ENCODE peak calls at places on chromosomes 6 and 20, in nine cellular contexts. S is epithelial cell of proximal tubule, V is cardiac fibroblast, Z is fibroblast of mammary gland, N is fibroblast of lung, H is GM13977, R is retinal pigment epithelial cell, G is left lung, J is bronchial epithelial cell. P is an unnamed sample.

GRCh38 chr6:127880452-127880851 is 20.4 kb downstream of the THEMIS start:
- DNase-seq in S (no peak), V (no peak), Z (no peak), N (peak), H (no peak), R (no peak), G (no peak), J (no peak), P (no peak)

GRCh38 chr6:128168244-128168643 is 267.4 kb upstream of the THEMIS start:
- DNase-seq in S (no peak), V (no peak), Z (peak), N (peak), H (no peak), R (no peak), G (no peak), J (peak), P (no peak)

GRCh38 chr20:2799688-2800589 is 488 bp downstream of the CPXM1 start:
- DNase-seq in S (no peak), V (no peak), Z (peak), N (peak), H (peak), R (no peak), G (no peak), J (no peak), P (no peak)

GRCh38 chr6:37630281-37630799 is 67.3 kb downstream of the MDGA1 start:
- DNase-seq in S (peak), V (peak), Z (peak), N (peak), H (no peak), R (peak), G (peak), J (peak), P (peak)

GRCh38 chr20:35001596-35002362 is 46.1 kb downstream of the MYH7B start:
- DNase-seq in S (no peak), V (no peak), Z (no peak), N (no peak), H (no peak), R (no peak), G (no peak), J (no peak), P (no peak)

GRCh38 chr6:44685213-44685612 is 297.7 kb downstream of the CDC5L start:
- DNase-seq in S (no peak), V (no peak), Z (no peak), N (no peak), H (no peak), R (no peak), G (no peak), J (peak), P (no peak)

GRCh38 chr6:68447112-68447511 is 188.0 kb upstream of the ADGRB3 start:
- DNase-seq in S (no peak), V (no peak), Z (no peak), N (no peak), H (no peak), R (no peak), G (no peak), J (no peak), P (no peak)

GRCh38 chr6:15793288-15793687 is 130.5 kb upstream of the DTNBP1 start:
- DNase-seq in S (no peak), V (no peak), Z (peak), N (peak), H (no peak), R (no peak), G (no peak), J (peak), P (no peak)

GRCh38 chr6:111661541-111662041 is 55.9 kb upstream of the TRAF3IP2 start:
- DNase-seq in S (no peak), V (no peak), Z (no peak), N (no peak), H (no peak), R (no peak), G (peak), J (no peak), P (no peak)

GRCh38 chr20:11790047-11790446 is 127.6 kb upstream of the BTBD3 start:
- DNase-seq in S (no peak), V (no peak), Z (no peak), N (no peak), H (no peak), R (no peak), G (no peak), J (no peak), P (no peak)

GRCh38 chr6:113486172-113486571 is 371.0 kb upstream of the MARCKS start:
- DNase-seq in S (no peak), V (no peak), Z (no peak), N (no peak), H (no peak), R (no peak), G (no peak), J (peak), P (no peak)

GRCh38 chr6:164039954-164040375 is 625.4 kb downstream of the QKI start:
- DNase-seq in S (no peak), V (peak), Z (peak), N (no peak), H (no peak), R (no peak), G (peak), J (no peak), P (no peak)

GRCh38 chr20:32191873-32192272 is 15.7 kb downstream of the PLAGL2 start:
- DNase-seq in S (no peak), V (peak), Z (no peak), N (peak), H (no peak), R (no peak), G (no peak), J (no peak), P (no peak)

GRCh38 chr6:144661101-144661806 is 376.1 kb downstream of the UTRN start:
- DNase-seq in S (peak), V (no peak), Z (peak), N (peak), H (no peak), R (no peak), G (no peak), J (peak), P (peak)

GRCh38 chr20:56566621-56567020 is 33.6 kb downstream of the FAM209B start:
- DNase-seq in S (no peak), V (no peak), Z (no peak), N (no peak), H (no peak), R (peak), G (no peak), J (peak), P (no peak)

GRCh38 chr20:35088231-35088794 is 4.3 kb downstream of the TRPC4AP start:
- DNase-seq in S (no peak), V (peak), Z (no peak), N (peak), H (no peak), R (no peak), G (no peak), J (peak), P (no peak)

DNA sequence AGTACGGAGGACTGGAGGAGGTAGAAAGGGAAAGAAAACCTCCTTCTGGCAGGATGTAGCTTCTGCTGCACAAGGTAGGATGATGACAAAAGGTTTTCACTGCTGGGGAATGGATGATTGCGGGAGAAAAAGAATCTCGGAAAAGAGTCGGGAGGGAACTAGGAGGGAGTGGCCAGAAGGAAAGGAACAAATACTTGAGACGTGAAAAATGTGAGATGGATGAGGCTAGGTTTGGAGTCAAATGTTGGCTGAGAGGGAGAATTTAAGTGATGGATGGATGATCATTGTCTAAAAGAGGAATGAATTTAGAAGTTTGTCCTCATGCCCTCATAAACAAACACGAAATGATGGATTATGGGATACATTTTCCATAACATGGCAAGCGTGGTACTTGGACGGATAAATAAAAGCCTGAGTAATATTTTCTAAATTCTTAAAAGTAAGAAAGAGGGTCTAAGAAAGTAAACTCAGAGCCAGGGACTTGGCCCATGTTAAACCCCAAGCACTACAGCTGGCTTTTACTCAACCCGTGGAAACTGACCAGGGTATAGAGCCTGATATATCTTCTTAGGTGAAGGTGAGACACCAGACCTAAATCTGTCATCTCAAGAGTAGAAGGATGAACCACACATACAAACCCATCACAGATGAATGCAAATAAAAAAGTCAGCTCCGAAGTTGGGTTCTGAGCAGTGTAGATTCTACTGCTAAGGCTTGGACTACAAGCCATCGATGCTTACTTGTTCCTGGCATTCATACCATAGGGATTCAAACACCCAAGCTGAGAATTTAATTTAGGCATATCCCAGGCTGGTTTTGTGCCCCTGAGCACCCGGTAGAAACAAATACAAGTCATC is 72.4 kb downstream of the HFE start:
- DNase-seq in S (no peak), V (peak), Z (peak), N (peak), H (no peak), R (no peak), G (no peak), J (no peak), P (no peak)
- TF ChIP-seq CTCF in S (no peak), V (no peak), Z (no peak), N (no peak), H (no peak), R (no peak), G (no peak), J (no peak), P (no peak)

GRCh38 chr20:44247676-44248419 is 740 bp downstream of the GDAP1L1 start:
- DNase-seq in S (no peak), V (peak), Z (peak), N (peak), H (peak), R (peak), G (no peak), J (peak), P (no peak)
- TF ChIP-seq CTCF in S (peak), V (peak), Z (peak), N (peak), H (peak), R (peak), G (no peak), J (peak), P (peak)

GRCh38 chr6:166152660-166153059 is 15.0 kb downstream of the TBXT start:
- DNase-seq in S (no peak), V (no peak), Z (no peak), N (no peak), H (no peak), R (no peak), G (no peak), J (no peak), P (no peak)

GRCh38 chr6:166157930-166158617 is 9.6 kb downstream of the TBXT start:
- DNase-seq in S (no peak), V (no peak), Z (no peak), N (no peak), H (no peak), R (no peak), G (no peak), J (no peak), P (no peak)

GRCh38 chr6:166151798-166152197 is 15.9 kb downstream of the TBXT start:
- DNase-seq in S (no peak), V (no peak), Z (no peak), N (no peak), H (no peak), R (no peak), G (no peak), J (no peak), P (no peak)

GRCh38 chr6:166162599-166163342 is 4.9 kb downstream of the TBXT start:
- DNase-seq in S (no peak), V (no peak), Z (no peak), N (no peak), H (peak), R (no peak), G (no peak), J (no peak), P (no peak)

GRCh38 chr6:166156942-166157341 is 10.7 kb downstream of the TBXT start:
- DNase-seq in S (no peak), V (peak), Z (peak), N (no peak), H (no peak), R (no peak), G (no peak), J (no peak), P (no peak)
- TF ChIP-seq CTCF in S (peak), V (peak), Z (peak), N (peak), H (no peak), R (peak), G (no peak), J (no peak), P (no peak)

DNA sequence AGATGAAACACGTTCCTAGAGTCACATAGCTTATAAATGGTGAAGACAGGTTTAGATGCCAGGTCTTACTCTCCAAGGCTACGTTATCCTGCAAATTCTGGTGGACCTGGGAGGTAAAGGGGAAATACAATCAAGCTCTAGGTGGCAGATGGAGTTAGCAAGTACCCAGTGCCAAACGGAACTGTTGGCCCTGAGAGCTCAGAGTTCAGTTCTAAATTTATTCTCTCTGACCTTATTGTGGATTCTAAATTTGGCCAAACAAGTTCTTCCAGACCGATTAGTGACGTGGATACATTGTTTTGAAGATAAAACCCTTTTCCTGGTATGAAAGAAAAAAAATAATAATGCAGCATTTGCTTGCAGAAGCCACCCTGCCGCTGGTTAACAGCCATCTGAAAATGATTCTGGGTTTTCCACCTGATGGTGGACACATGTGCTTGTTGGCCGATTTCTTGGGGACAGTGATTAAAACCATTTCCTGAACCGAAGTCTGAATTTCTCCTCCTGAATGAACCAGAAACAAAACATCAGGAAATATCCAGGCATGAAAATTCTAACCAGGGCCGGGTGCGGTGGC is 32.5 kb downstream of the RIPOR3 start:
- DNase-seq in S (no peak), V (no peak), Z (no peak), N (no peak), H (no peak), R (no peak), G (no peak), J (peak), P (no peak)
- TF ChIP-seq CTCF in S (no peak), V (no peak), Z (no peak), N (no peak), H (no peak), R (no peak), G (no peak), J (no peak), P (no peak)

DNA sequence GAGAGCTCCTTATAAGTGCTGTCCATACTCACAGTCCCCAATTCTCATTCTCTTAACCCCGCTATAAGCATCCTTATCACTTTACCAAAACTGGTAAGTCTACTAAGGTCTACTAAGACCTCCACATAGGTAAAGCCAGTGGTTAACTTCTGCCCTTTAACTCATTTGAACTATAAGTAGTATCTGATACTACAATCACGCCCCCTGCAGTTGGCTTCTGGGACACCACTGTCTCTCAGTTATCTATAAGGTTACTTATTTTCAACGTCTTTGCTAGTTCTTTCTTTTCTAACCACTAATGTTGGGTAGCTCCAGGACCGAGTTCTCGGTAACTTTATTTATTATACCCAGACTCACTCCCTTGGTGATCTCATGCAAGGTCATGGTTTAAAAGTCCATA is 142.6 kb downstream of the ARHGAP18 start:
- DNase-seq in S (no peak), V (peak), Z (peak), N (no peak), H (no peak), R (no peak), G (no peak), J (peak), P (no peak)
- TF ChIP-seq CTCF in S (peak), V (peak), Z (peak), N (peak), H (peak), R (peak), G (peak), J (peak), P (peak)

DNA sequence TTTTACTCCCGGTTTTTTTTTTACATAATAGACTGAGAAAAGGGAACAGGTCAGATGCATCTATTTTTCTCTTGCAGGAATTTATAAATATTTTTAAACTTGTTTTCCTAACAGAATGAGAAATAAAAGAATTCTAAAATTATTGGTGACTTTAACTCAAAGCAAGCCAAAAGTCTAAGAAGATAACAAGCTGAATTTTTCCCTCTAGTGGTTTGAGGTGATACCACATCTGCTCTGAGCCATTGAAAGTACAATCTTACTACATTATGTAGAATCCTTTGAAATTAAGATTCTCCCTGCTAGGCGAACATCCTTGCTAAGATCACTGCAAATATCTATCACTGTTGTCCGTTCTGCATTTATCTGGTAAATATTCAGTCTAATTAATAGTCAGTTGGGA is 10.7 kb upstream of the STMND1 start:
- DNase-seq in S (no peak), V (peak), Z (peak), N (peak), H (no peak), R (no peak), G (no peak), J (no peak), P (no peak)
- TF ChIP-seq CTCF in S (peak), V (peak), Z (peak), N (peak), H (no peak), R (peak), G (no peak), J (peak), P (peak)

P was measured in AG09319.